ENCODE peak calls at places on chromosome 1, in nine cellular contexts. J is osteocyte; M is CD4-positive, alpha-beta T cell; K is activated CD8-positive, alpha-beta T cell treated with anti-CD3 and anti-CD28 coated beads, Interleukin-2, amount 10 ng/mL, durations not matched to agents 7 days and 5 days; O is stimulated activated CD8-positive, alpha-beta memory T cell treated with anti-CD3 and anti-CD28 coated beads, Interleukin-12 subunit alpha, Interleukin-12 subunit beta, amount 100 ng/mL, for 4 hours; R is neuronal stem cell; T is COR-L47; I is NCI-H1694 treated with DMSO at 0.1 percent for 48 hours; P is hypothalamus. B is an unnamed sample.

GRCh38 chr1:154820646-154821045 is 49.4 kb downstream of the KCNN3 start:
- DNase-seq in K (no peak), P (no peak), M (no peak), I (no peak), R (no peak), J (no peak), O (no peak), T (no peak), B (no peak)

GRCh38 chr1:231702321-231702720 is 75.7 kb downstream of the DISC1 start:
- DNase-seq in P (no peak), K (no peak), J (no peak), M (no peak), I (no peak), O (no peak), R (no peak), T (no peak), B (no peak)

GRCh38 chr1:206633708-206634121 is 1.6 kb upstream of the DYRK3 start:
- DNase-seq in K (no peak), I (no peak), P (no peak), J (peak), M (no peak), T (no peak), O (no peak), R (no peak), B (no peak)

GRCh38 chr1:241717975-241718374 is 65.9 kb downstream of the WDR64 start:
- DNase-seq in K (no peak), I (no peak), R (no peak), M (no peak), O (no peak), T (no peak), P (no peak), J (no peak), B (no peak)

GRCh38 chr1:61742620-61743431 is 546 bp downstream of the PATJ start:
- DNase-seq in T (no peak), P (peak), K (no peak), R (peak), O (no peak), J (peak), I (no peak), M (no peak), B (peak)

GRCh38 chr1:210899676-210900075 is 234.3 kb downstream of the KCNH1 start:
- DNase-seq in T (no peak), I (no peak), O (no peak), K (no peak), J (no peak), P (no peak), R (no peak), M (no peak), B (no peak)

GRCh38 chr1:68218485-68218884 is 13.8 kb downstream of the WLS start:
- DNase-seq in O (no peak), R (no peak), T (no peak), I (no peak), K (no peak), M (no peak), P (no peak), J (no peak), B (peak)

GRCh38 chr1:31937300-31938183 is 626 bp downstream of the PTP4A2 start:
- DNase-seq in T (peak), J (peak), R (no peak), K (peak), M (peak), I (no peak), O (peak), P (peak), B (peak)

GRCh38 chr1:156282143-156282478 is 514 bp downstream of the SMG5 start:
- DNase-seq in R (no peak), P (no peak), I (peak), K (no peak), M (no peak), T (peak), O (no peak), J (no peak), B (no peak)

GRCh38 chr1:179303173-179303572 is 9.6 kb downstream of the SOAT1 start:
- DNase-seq in T (peak), M (no peak), K (no peak), P (no peak), J (no peak), R (no peak), I (no peak), O (no peak), B (no peak)

GRCh38 chr1:6794164-6794563 is 8.9 kb downstream of the CAMTA1 start:
- DNase-seq in M (no peak), K (no peak), I (no peak), O (no peak), R (no peak), J (no peak), P (no peak), T (peak), B (no peak)

GRCh38 chr1:27116697-27117096 is 38.2 kb downstream of the SLC9A1 start:
- DNase-seq in T (no peak), R (no peak), I (no peak), K (no peak), P (no peak), M (no peak), O (no peak), J (no peak), B (no peak)

GRCh38 chr1:30698401-30698981 is 24.9 kb downstream of the MATN1 start:
- DNase-seq in M (no peak), R (no peak), T (no peak), P (no peak), J (no peak), O (no peak), I (no peak), K (no peak), B (no peak)

GRCh38 chr1:18541046-18541795 is 60.5 kb downstream of the KLHDC7A start:
- DNase-seq in K (no peak), P (no peak), I (no peak), J (peak), T (no peak), R (no peak), M (peak), O (no peak), B (no peak)

GRCh38 chr1:61446531-61446991 is 278.4 kb downstream of the TM2D1 start:
- DNase-seq in M (no peak), T (no peak), P (no peak), R (no peak), I (peak), J (no peak), O (no peak), K (no peak), B (no peak)